ENCODE peak calls at places on chromosomes 11 and 22, in five cellular contexts. F, A, C, V and K are unnamed samples.
A peak's percentile ranks its signal among the peaks of the same experiment; 100 is the strongest.

GRCh38 chr22:27262371-27262770 is 539.2 kb downstream of the MN1 start:
- DNase-seq in F (no peak), A (no peak), C (no peak), V (no peak), K (no peak)

GRCh38 chr22:31210830-31211503 is 1.1 kb upstream of the LIMK2 start:
- DNase-seq in F (no peak), A (peak; percentile 40), C (no peak), V (no peak), K (no peak)

GRCh38 chr11:9680028-9680427 is 16.2 kb downstream of the SWAP70 start:
- DNase-seq in F (no peak), A (no peak), C (no peak), V (peak; percentile 11), K (no peak)

GRCh38 chr22:32850591-32851517 is 49.3 kb downstream of the TIMP3 start:
- DNase-seq in F (no peak), A (no peak), C (no peak), V (no peak), K (no peak)

GRCh38 chr11:69562816-69563215 is 78.1 kb upstream of the CCND1 start:
- DNase-seq in F (no peak), A (no peak), C (peak; percentile 40), V (no peak), K (no peak)

GRCh38 chr11:35750981-35751663 is 88.5 kb downstream of the TRIM44 start:
- DNase-seq in F (no peak), A (no peak), C (no peak), V (no peak), K (no peak)

GRCh38 chr22:45515678-45516077 is 13.0 kb downstream of the FBLN1 start:
- DNase-seq in F (no peak), A (no peak), C (no peak), V (no peak), K (no peak)

GRCh38 chr11:74050465-74050864 is 41.6 kb upstream of the UCP3 start:
- DNase-seq in F (no peak), A (no peak), C (no peak), V (no peak), K (no peak)

GRCh38 chr22:18091916-18092526 is 14.2 kb downstream of the PEX26 start:
- DNase-seq in F (no peak), A (peak; percentile 74), C (no peak), V (no peak), K (no peak)

GRCh38 chr11:90250970-90251369 is 28.1 kb upstream of the CHORDC1 start:
- DNase-seq in F (no peak), A (no peak), C (no peak), V (no peak), K (no peak)

GRCh38 chr11:43578346-43579170 is 102.0 kb upstream of the HSD17B12 start:
- DNase-seq in F (no peak), A (no peak), C (no peak), V (peak; percentile 46), K (no peak)

GRCh38 chr11:28176231-28176853 is 68.2 kb downstream of the METTL15 start:
- DNase-seq in F (no peak), A (no peak), C (no peak), V (no peak), K (no peak)

GRCh38 chr22:19632671-19633148 is 81.6 kb upstream of the SEPTIN5 start:
- DNase-seq in F (no peak), A (no peak), C (no peak), V (no peak), K (no peak)

GRCh38 chr11:16630651-16631050 is 107.8 kb upstream of the C11orf58 start:
- DNase-seq in F (no peak), A (no peak), C (no peak), V (no peak), K (no peak)

DNA sequence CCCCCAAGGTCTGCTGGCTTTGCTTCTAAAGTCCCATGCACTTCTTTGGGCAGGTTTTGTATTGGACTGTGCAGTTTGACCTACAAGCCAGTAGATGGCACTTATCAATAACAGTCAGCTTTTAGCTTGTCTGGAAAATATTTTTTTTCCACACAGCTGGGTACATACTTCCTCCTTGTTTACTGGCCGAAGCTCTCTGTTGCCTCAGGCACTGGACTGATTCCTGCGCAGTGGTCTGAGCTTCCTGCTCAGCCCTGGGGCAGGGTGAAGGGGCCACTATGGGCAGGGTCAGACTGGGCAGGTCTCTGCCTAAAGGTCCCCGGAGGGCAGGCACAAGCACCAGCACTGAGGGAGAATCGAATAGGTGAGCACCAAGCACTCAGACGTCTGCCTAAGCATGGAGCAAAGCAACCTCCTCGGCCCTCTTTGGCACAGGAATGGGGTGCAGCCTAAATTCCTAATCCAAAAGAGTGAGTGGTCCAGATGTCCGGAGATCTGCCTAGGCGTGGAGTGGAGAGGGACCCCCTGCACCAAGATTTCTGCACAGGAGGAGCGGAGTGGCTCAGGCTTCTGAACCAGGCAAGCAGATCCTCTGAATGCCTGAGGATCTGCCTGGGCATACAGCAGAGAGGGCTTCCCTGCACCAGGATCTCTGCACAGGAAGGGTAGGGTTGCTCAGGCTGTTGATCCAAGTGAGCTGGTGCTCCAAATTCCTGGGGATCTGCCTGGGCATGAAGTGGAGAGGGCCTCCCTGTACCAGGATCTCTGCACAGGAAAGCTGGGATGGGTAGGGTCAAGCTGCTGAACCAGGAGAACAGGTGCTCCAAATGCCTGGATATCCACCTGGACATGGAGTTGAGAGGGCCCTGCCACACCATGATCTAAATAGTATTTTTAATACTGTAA is 105.9 kb upstream of the C11orf58 start:
- DNase-seq in F (no peak), A (peak; percentile 28), C (no peak), V (peak; percentile 31), K (no peak)
- TF ChIP-seq CTCF in F (peak; percentile 40), A (peak; percentile 27), C (peak; percentile 76), V (peak; percentile 72), K (no peak)

DNA sequence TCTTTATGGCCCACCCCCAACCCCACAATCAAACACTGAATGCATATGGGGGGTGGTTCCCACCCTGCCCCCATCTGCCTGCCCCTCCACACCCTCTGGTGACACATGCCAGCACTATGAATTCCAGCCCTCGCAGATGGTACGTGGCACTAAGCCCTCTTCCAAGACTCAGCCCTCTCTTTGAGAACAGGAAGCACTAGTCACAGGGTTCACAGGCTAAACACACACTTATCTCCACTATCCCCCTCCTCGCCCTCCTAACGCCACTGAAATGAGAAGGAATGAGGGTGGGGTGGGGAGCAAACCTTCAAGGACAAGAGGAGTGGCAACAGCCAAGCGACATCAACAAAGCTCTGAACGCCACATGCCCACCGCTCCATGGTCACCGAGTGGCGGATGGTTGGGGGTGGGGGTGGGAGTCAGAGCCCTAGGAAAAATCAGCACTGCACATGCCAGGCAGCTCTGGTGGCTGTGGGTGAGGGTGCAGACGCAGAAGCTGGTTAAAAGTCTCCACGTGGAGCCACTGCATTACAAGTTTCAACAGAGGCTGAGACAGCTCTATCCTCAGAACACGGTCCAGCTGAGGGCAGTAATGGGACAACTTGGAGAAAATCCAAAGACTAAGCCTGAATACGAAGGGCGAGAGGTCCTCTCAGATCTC is 33.6 kb downstream of the TMEM184B start:
- DNase-seq in F (no peak), A (peak; percentile 70), C (no peak), V (peak; percentile 85), K (no peak)
- TF ChIP-seq CTCF in F (no peak), A (no peak), C (peak; percentile 71), V (peak; percentile 48), K (no peak)

DNA sequence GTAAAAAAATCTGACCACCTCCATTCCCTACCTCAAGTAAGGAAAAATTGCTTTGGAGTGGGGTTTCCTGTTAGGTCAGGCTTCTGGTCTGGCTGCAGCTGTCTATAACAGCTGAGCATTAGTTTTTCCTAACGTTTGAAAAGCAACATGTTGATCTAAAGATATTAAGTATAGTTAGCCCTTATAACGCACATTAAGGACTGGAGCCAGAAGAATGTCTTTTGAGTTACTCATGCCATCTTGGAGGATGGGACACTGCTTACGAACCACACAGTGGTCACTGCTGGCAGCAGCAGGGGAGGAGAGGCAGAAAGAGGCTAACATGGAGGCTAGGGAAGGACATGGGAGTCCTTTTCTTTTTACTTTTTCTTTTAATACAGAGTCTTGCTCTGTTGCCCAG is 44.1 kb upstream of the GDPD4 start:
- DNase-seq in F (no peak), A (no peak), C (no peak), V (peak; percentile 65), K (no peak)
- TF ChIP-seq CTCF in F (no peak), A (no peak), C (no peak), V (peak; percentile 16), K (no peak)

DNA sequence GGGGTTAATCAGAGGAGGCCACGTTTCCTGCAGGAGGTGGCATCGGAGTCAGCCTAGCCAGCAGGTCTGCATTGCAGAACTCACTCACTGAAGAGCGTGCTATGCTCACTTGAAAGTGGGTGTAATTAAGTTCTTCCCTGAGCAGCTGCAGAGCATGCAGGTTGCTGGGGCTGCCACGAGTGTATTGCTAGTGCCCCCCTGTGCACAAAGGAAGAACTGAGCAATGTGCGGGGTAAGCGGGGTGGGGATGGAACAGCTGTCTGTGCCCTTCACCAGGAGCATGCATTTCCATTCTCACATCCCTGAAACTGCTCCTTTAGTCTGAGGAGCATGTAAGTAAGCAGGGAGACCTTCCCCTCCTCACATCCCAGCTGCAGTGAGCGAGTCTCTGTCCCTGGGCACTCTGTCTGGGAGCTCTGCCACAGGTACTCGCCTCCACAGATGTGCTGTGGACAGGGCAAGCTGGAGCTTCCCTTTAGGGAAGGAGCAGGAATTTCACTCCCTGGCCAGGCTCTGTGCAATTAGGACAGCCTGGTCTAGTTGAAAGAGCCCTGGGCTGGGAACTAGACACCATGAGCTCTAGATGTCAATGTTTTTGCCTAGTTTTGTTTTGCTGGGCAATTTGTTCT is 1031.8 kb downstream of the NTM start:
- DNase-seq in F (peak; percentile 64), A (no peak), C (no peak), V (peak; percentile 57), K (no peak)
- TF ChIP-seq CTCF in F (peak; percentile 35), A (no peak), C (peak; percentile 80), V (peak; percentile 85), K (no peak)

GRCh38 chr11:106228996-106229395 is 151.5 kb downstream of the AASDHPPT start:
- DNase-seq in F (no peak), A (no peak), C (no peak), V (peak; percentile 32), K (no peak)

GRCh38 chr11:106222626-106223025 is 145.2 kb downstream of the AASDHPPT start:
- DNase-seq in F (no peak), A (no peak), C (no peak), V (no peak), K (no peak)

DNA sequence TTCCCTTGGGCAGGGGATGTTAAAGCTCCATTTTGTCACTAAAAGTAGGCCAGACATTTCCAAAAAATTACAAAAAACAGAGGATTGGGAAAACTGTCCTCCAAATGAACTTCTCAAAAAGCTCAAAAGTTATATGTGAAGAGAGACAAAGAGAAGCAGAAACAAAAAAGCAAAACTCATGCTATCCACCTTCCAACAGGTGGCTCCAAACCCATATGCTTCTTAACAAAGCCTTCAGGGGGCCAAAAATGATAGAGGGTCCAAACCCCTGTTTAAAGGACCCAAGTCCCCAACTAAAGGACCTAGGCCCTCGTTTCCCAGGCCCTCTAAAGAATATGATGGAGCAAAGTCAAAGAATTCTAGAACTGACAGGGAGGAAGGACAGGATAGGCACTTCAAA is 146.7 kb downstream of the AASDHPPT start:
- DNase-seq in F (no peak), A (no peak), C (no peak), V (no peak), K (no peak)
- TF ChIP-seq CTCF in F (no peak), A (no peak), C (peak; percentile 25), V (peak; percentile 11), K (no peak)

GRCh38 chr22:47687364-47687655 is 924.9 kb downstream of the TBC1D22A start:
- DNase-seq in F (no peak), A (no peak), C (no peak), V (no peak), K (no peak)
- TF ChIP-seq CTCF in F (no peak), A (no peak), C (no peak), V (no peak), K (no peak)